ENCODE peak calls at places on chromosomes 4 and X, in six cellular contexts. D, H, C, O, X and M are unnamed samples.

GRCh38 chr4:7842384-7843279 is 97.0 kb downstream of the AFAP1 start:
- DNase-seq in H (no peak), X (peak), O (peak), C (no peak), D (no peak), M (no peak)

GRCh38 chrX:39855748-39856129 is 242.0 kb downstream of the BCOR start:
- DNase-seq in X (peak), H (no peak), O (peak), C (peak), D (no peak), M (peak)

GRCh38 chr4:125323547-125324100 is 8.9 kb downstream of the FAT4 start:
- DNase-seq in C (no peak), O (peak), H (no peak), X (peak), D (no peak), M (no peak)

GRCh38 chrX:2391869-2392606 is 108.7 kb downstream of the DHRSX start:
- DNase-seq in D (no peak), X (peak), C (no peak), O (peak), H (no peak), M (no peak)

GRCh38 chr4:80138556-80139538 is 58.5 kb upstream of the PRDM8 start:
- DNase-seq in C (peak), X (peak), H (no peak), O (peak), D (no peak), M (peak)

GRCh38 chr4:127975121-127975770 is 10.0 kb downstream of the ABHD18 start:
- DNase-seq in H (no peak), D (no peak), O (no peak), X (peak), C (no peak), M (no peak)

GRCh38 chr4:169912996-169913395 is 113.2 kb downstream of the MFAP3L start:
- DNase-seq in H (no peak), X (no peak), D (no peak), C (no peak), O (no peak), M (no peak)

GRCh38 chr4:182843813-182844325 is 73.3 kb downstream of the DCTD start:
- DNase-seq in C (no peak), D (no peak), H (no peak), O (no peak), X (no peak), M (no peak)

GRCh38 chr4:40316782-40317635 is 18.1 kb upstream of the CHRNA9 start:
- DNase-seq in H (peak), D (peak), X (peak), O (peak), C (peak), M (peak)

GRCh38 chr4:24032371-24032989 is 142.6 kb upstream of the PPARGC1A start:
- DNase-seq in D (no peak), H (no peak), X (no peak), C (no peak), O (no peak), M (peak)

GRCh38 chrX:150533863-150534262 is 34.6 kb upstream of the MTM1 start:
- DNase-seq in X (peak), O (no peak), H (no peak), C (no peak), D (no peak), M (no peak)

GRCh38 chr4:99366491-99366890 is 13.9 kb upstream of the ADH1C start:
- DNase-seq in X (no peak), D (no peak), H (no peak), C (no peak), O (no peak), M (no peak)

GRCh38 chrX:101429934-101430333 is 21.9 kb downstream of the HNRNPH2 start:
- DNase-seq in C (no peak), D (no peak), H (no peak), X (peak), O (no peak), M (peak)

GRCh38 chr4:2269206-2269531 is 7.3 kb upstream of the MXD4 start:
- DNase-seq in D (no peak), C (no peak), O (no peak), H (no peak), X (no peak), M (no peak)

GRCh38 chrX:118675336-118675965 is 52.0 kb upstream of the IL13RA1 start:
- DNase-seq in X (no peak), H (no peak), D (no peak), C (no peak), O (no peak), M (no peak)

GRCh38 chrX:107775734-107776511 is at the start of gene TSC22D3:
- DNase-seq in H (peak), X (peak), C (peak), O (peak), D (peak), M (peak)

GRCh38 chrX:107776649-107777535 is 641 bp upstream of the NCBP2L start:
- DNase-seq in D (peak), O (peak), C (peak), X (peak), H (peak), M (peak)

GRCh38 chrX:107780525-107780924 is 3.0 kb downstream of the NCBP2L start:
- DNase-seq in D (no peak), C (no peak), H (no peak), X (no peak), O (no peak), M (no peak)

GRCh38 chrX:107775000-107775733 is 420 bp downstream of the TSC22D3 start:
- DNase-seq in C (no peak), X (no peak), D (no peak), O (no peak), H (no peak), M (no peak)

DNA sequence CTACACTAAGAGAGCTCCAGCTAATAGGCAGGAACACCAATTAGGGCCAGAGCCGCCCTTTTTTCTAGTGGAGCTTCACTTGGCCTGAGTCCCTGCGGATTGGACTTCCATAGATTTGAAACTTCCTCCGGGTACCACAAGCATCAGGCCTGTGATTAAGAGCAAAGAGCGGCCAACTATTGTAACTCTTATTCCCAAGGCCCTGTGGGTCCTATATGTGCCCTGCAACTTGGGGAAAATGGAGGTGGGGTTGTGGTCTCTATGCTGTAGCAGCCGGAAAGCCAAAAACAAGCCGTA is at the start of gene NCBP2L:
- DNase-seq in O (no peak), H (no peak), D (no peak), X (no peak), C (no peak), M (no peak)
- TF ChIP-seq CTCF in O (no peak), H (no peak), D (no peak), X (no peak), C (no peak), M (no peak)

DNA sequence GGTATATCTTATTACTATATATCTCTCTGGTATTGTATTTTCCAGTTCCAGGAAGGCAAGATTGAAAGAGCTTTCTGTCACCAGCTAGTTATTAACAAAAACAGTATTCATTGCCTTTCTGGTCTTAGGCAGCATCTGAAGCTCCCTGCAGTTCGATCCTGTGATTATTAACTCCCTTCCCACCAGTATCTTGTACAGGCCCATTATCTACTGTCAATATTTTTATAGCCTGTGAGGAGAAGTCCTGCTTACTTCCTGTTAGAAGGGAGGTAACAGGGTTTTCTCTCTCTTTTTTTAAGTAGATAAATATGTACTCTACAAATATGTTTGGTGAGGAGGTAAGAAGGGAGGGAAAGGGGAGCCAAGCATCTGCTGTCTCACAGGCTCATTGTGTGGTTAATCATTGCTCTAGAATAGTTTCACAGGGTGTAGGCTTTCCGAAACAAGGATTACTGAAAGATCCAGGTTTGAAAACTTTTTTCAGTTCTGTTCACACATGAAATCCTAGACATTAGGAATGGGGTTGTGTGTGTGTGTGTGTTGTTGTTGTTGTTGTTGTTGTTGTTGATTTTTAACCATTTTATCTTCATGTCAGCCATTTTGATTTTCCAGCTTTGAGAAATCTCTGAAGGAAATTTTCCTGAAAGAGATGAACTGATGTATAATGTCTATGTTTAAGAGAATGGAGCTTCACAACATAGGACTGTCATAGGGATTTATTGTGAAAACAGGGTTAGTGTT is 14.1 kb downstream of the ATOH1 start:
- DNase-seq in H (no peak), D (no peak), C (no peak), O (no peak), X (no peak), M (no peak)
- TF ChIP-seq CTCF in H (no peak), D (no peak), C (no peak), O (no peak), X (no peak), M (no peak)

DNA sequence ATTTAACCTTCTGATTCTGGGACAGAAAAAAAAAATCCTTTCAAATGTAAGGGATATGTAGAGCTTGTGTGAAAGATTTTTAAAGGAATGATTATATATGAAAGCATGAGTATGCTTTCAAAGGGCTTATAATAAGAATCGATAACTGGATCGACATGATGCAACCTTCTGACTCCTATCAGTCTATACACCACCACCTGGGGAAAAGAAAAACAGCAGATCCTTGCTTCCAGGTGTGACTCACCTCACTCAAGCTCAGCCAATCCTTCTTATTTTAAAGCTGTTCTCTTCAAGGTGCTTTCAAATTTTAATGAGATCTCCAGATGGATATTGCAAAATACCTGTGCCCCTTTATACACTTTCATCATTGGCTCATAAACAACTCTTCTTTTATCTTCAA is 102.1 kb upstream of the EDNRA start:
- DNase-seq in X (no peak), C (no peak), H (no peak), D (no peak), O (no peak), M (no peak)
- TF ChIP-seq CTCF in X (no peak), C (no peak), H (no peak), D (no peak), O (no peak), M (no peak)

GRCh38 chrX:25523574-25523973 is 507.8 kb upstream of the ARX start:
- DNase-seq in C (no peak), O (peak), X (peak), H (no peak), D (no peak), M (peak)
- TF ChIP-seq CTCF in C (no peak), O (peak), X (peak), H (peak), D (no peak), M (no peak)

GRCh38 chr4:42578187-42578586 is 78.7 kb downstream of the ATP8A1 start:
- DNase-seq in H (no peak), D (no peak), X (no peak), O (no peak), C (no peak), M (no peak)
- TF ChIP-seq CTCF in H (no peak), D (no peak), X (no peak), O (no peak), C (no peak), M (no peak)

DNA sequence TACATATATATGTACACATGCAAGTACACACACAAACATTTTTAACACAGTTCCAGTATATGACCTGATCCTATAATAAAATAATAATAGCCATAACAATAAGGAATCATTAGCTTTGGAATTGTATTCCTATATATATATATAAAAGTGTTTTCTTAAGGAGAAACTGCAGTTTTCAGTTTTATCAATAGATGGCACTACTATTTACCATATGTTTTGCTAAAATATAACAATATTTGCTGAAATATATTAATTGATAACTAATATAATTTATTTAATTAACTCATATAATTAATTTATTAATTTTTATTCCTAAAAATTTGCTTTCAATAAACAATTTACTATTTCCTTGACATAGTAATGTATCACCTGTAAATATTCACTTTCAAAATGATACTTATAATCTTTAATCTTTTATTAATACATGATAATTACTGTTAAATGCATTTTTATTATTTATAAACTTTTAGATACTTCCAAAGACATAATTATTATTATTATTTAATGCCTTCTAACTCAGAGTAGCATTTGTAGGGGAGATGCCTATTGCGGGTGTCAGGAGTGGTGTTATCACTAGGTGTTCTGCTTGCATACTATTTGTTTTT is 599.5 kb downstream of the FSTL5 start:
- DNase-seq in X (peak), O (no peak), C (no peak), H (no peak), D (no peak), M (no peak)
- TF ChIP-seq CTCF in X (no peak), O (peak), C (no peak), H (peak), D (no peak), M (no peak)